ENCODE peak calls at places on chromosomes 3 and 15, in ten cellular contexts. A is uterus, E is astrocyte of the cerebellum, Q is adrenal gland, X is tibial nerve, G is HL-60, U is cardiac fibroblast, R is ovary, V is choroid plexus epithelial cell, C is fibroblast of lung. T is an unnamed sample.

GRCh38 chr3:197406266-197406665 is 107.9 kb upstream of the DLG1 start:
- DNase-seq in A (peak), G (no peak), Q (peak), C (peak), R (peak), E (no peak), V (no peak), U (peak), X (no peak), T (no peak)

GRCh38 chr3:38004415-38005075 is 14.0 kb downstream of the VILL start:
- DNase-seq in E (peak), X (peak), Q (peak), V (peak), A (peak), G (peak), R (peak), C (peak), U (peak), T (peak)

GRCh38 chr15:37289109-37289765 is 188.9 kb upstream of the MEIS2 start:
- DNase-seq in V (peak), R (no peak), C (no peak), G (peak), X (no peak), A (no peak), Q (no peak), E (peak), U (peak), T (peak)

GRCh38 chr3:127455541-127456450 is 134.7 kb downstream of the TPRA1 start:
- DNase-seq in U (peak), C (peak), V (peak), Q (peak), E (no peak), A (no peak), G (peak), X (peak), R (peak), T (peak)

GRCh38 chr15:85924088-85924487 is 129.4 kb upstream of the KLHL25 start:
- DNase-seq in V (no peak), X (no peak), R (no peak), G (no peak), C (no peak), Q (no peak), U (no peak), A (no peak), E (no peak), T (no peak)

GRCh38 chr3:50390523-50391177 is 31.3 kb upstream of the TMEM115 start:
- DNase-seq in A (no peak), E (no peak), Q (peak), C (no peak), U (no peak), G (no peak), X (no peak), R (peak), V (no peak), T (no peak)

GRCh38 chr3:170563712-170564423 is 22.0 kb downstream of the SLC7A14 start:
- DNase-seq in G (no peak), U (peak), X (no peak), E (no peak), Q (no peak), R (no peak), C (peak), V (peak), A (no peak), T (peak)

GRCh38 chr15:45185069-45185779 is 2.5 kb downstream of the SHF start:
- DNase-seq in X (no peak), V (no peak), U (no peak), C (no peak), R (no peak), E (no peak), G (no peak), A (no peak), Q (no peak), T (no peak)

GRCh38 chr3:100297784-100298183 is 36.8 kb upstream of the NIT2 start:
- DNase-seq in X (no peak), E (no peak), G (no peak), V (no peak), R (no peak), C (peak), Q (no peak), U (no peak), A (no peak), T (peak)

GRCh38 chr15:84979651-84980050 is 2.0 kb upstream of the PDE8A start:
- DNase-seq in V (no peak), U (no peak), C (no peak), R (peak), G (no peak), X (no peak), E (no peak), Q (peak), A (no peak), T (no peak)

GRCh38 chr3:38226273-38226672 is 39.3 kb upstream of the SLC22A13 start:
- DNase-seq in A (no peak), X (no peak), Q (no peak), G (no peak), V (peak), U (peak), C (peak), E (no peak), R (no peak), T (peak)

GRCh38 chr3:172124271-172124670 is 84.9 kb downstream of the FNDC3B start:
- DNase-seq in U (no peak), E (no peak), V (no peak), G (no peak), X (no peak), C (no peak), R (no peak), A (no peak), Q (no peak), T (no peak)

GRCh38 chr3:126714921-126715320 is 10.9 kb downstream of the CHCHD6 start:
- DNase-seq in E (no peak), Q (no peak), U (no peak), C (no peak), A (no peak), R (no peak), V (no peak), X (no peak), G (no peak), T (no peak)

GRCh38 chr15:39918688-39919385 is 1.2 kb downstream of the GPR176 start:
- DNase-seq in C (peak), A (no peak), V (peak), Q (no peak), E (peak), G (no peak), R (no peak), X (no peak), U (peak), T (peak)
- H3K4me3 ChIP-seq in C (peak), A (peak), V (peak), Q (no peak), E (peak), G (no peak), R (peak), X (no peak), U (peak), T (peak)

DNA sequence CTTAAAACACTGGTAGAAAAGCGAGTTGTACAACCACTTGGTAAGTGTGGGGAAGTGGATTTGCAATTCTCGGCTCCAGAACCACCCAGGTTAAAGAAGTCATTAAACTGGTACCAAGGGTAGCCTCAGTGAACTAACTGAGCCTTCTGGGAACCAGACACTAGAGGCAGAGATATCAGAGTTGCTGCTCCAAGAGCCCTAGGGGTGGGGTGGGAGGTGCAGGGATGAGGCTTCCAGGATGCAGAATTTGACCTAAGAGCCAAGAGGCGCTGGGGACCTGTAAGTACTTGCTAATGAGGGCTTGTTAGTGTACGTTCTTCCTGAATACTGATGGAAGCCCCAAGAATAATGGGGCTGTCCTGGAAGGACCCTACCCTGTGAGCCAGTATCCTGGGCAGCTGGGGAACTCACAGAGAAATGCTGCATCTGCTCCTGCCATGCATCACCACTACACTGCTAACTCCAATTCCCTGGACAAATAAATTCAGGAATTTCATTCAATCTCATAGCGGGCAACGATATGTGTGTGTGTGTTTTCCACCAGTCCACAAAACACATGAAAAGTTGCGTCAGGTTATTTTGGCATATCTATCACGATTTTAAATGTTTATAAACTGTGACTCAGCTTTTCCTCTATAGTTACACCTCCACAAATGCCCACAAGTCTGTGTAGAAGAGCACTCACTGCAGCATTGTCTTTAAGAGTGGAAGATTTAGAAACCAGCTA is 23.8 kb downstream of the STIMATE start:
- DNase-seq in A (no peak), V (peak), E (peak), X (no peak), Q (no peak), U (peak), C (peak), R (no peak), G (peak), T (peak)
- TF ChIP-seq CTCF in A (no peak), V (peak), E (no peak), X (no peak), Q (no peak), U (no peak), C (no peak), R (no peak), G (no peak), T (no peak)

GRCh38 chr3:183554377-183554776 is 1.1 kb downstream of the KLHL6 start:
- DNase-seq in C (no peak), A (no peak), E (no peak), V (no peak), R (no peak), X (no peak), G (peak), U (no peak), Q (no peak), T (no peak)
- H3K4me3 ChIP-seq in C (no peak), A (no peak), E (no peak), V (no peak), R (no peak), X (no peak), G (peak), U (no peak), Q (no peak), T (no peak)

GRCh38 chr15:39668457-39668856 is 87.6 kb downstream of the THBS1 start:
- DNase-seq in U (no peak), G (no peak), R (no peak), E (no peak), A (no peak), X (no peak), C (no peak), V (no peak), Q (no peak), T (no peak)
- TF ChIP-seq CTCF in U (no peak), G (no peak), R (no peak), E (no peak), A (no peak), X (no peak), C (no peak), V (no peak), Q (no peak), T (no peak)

GRCh38 chr3:191234216-191234615 is 35.2 kb downstream of the OSTN start:
- DNase-seq in G (no peak), X (no peak), V (no peak), U (no peak), A (no peak), E (no peak), R (no peak), C (no peak), Q (no peak), T (no peak)

GRCh38 chr3:191236635-191237034 is 37.6 kb downstream of the OSTN start:
- DNase-seq in E (no peak), C (peak), U (peak), R (no peak), Q (no peak), X (no peak), G (no peak), V (peak), A (no peak), T (peak)

GRCh38 chr3:191237045-191237882 is 38.2 kb downstream of the OSTN start:
- DNase-seq in A (no peak), G (no peak), Q (no peak), V (no peak), X (no peak), C (no peak), R (no peak), U (no peak), E (no peak), T (no peak)

GRCh38 chr3:191238321-191238817 is 39.3 kb downstream of the OSTN start:
- DNase-seq in E (no peak), R (no peak), Q (no peak), X (no peak), A (no peak), G (no peak), C (peak), U (peak), V (peak), T (peak)

GRCh38 chr3:191235331-191236314 is 36.6 kb downstream of the OSTN start:
- DNase-seq in E (peak), V (peak), X (no peak), A (no peak), U (peak), C (peak), G (no peak), R (no peak), Q (no peak), T (peak)
- H3K4me3 ChIP-seq in E (no peak), V (no peak), X (no peak), A (no peak), U (no peak), C (no peak), G (no peak), R (no peak), Q (no peak), T (no peak)

DNA sequence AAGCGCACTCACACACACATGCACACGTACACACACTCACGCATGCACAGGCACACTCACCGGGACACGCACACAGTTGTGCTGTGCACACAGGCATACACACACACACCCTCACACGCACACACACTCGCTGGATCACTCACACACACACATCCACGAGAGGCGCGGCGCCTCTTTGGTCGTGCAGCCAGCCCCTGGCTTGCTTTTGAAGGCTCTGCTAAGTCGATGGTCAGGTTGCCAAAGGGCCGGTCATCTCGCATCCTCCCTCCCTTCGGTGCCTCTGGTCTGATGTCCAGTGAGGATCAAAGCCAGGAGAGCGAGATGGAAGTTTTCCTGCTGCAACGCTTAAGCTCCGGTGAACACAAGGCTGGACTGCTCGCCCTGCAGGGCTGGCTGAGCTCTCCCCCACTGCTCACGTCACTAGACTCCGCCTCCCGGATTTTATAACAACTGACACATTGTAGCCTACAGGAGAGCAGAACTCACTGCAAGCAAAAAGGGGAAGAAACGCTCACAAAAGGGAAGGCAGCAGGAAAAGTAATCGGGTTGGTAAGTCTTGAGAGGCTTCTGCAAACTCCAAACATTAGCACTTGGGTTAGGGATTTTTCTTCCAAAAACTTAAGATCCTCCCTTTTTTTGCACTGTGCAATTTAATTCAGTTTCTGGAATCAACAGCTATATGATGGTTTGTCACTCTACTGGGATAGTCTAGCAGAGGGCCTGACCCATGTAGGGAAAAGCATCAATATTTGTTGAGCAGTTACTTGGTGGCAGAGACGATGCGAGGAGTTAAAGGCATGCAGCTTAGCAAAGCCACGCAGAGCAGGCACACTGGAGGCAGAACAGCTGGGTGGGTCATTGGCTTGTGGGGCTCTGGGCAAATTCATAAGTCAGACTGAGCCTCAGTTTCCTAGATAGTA is at the start of gene SRGAP3:
- DNase-seq in Q (peak), A (peak), C (peak), X (peak), G (peak), E (peak), R (peak), V (peak), U (peak), T (peak)
- TF ChIP-seq CTCF in Q (peak), A (no peak), C (peak), X (peak), G (no peak), E (peak), R (no peak), V (peak), U (peak), T (peak)

DNA sequence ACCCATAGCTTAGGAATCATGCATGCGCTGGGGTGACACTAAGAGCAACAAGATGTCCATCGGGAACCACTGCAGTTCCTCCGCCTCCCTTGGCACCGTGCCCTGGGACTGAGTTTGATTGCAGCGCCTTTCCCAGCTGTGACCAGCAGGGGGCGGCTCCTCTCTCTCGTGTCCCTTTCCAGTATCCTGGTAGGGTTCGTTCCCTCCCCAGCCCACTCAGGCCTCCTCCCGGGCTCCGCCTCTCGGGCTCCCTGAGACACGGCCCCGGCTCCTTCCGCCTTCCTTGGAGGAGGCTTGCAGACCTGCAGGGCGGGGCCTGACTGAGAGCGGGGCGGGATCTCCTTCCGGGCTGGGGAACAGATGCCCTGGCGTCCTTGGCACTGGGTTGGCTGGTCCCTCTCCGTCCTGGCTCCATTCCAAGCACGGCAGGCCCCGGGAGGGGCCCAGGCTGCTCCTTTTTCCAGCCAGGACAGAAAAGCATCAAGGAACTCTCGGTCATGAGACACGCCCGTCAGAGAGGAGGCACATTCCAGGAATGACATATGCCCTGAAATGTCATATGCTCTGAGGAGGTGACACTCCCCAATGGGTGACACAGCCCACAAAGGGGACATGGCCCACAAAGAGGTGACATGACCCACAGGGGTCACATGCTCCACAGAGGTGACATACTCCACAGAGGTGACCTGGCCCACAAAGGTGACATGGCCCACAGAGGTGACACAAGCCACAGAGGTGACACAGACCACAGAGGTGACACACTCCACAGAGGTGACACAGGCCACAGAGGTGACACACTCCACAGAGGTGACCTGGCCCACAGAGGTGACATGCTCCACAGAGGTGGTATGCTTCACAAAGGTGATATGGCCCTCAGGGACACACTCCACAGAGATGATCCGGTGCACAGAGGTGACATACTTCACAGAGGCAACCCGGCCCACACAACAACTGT is 79.0 kb downstream of the ABHD5 start:
- DNase-seq in C (peak), R (peak), E (peak), V (peak), G (peak), X (peak), Q (peak), U (peak), A (peak), T (peak)
- H3K4me3 ChIP-seq in C (peak), R (peak), E (peak), V (peak), G (no peak), X (no peak), Q (no peak), U (peak), A (peak), T (peak)

T was measured in fibroblast of the aortic adventitia.